ENCODE peak calls at places on chromosomes 13 and 19, in seven cellular contexts. V, Y, R, O, M, D and P are unnamed samples.

GRCh38 chr19:1601613-1602064 is 3.6 kb downstream of the UQCR11 start:
- DNase-seq in V (no peak), Y (no peak), R (no peak), O (no peak), M (no peak), D (no peak), P (no peak)

GRCh38 chr19:49071860-49072547 is 495 bp downstream of the KCNA7 start:
- DNase-seq in V (no peak), Y (peak), R (no peak), O (no peak), M (no peak), D (no peak), P (no peak)

GRCh38 chr19:51366999-51367564 is 894 bp upstream of the ETFB start:
- DNase-seq in V (no peak), Y (no peak), R (peak), O (no peak), M (no peak), D (no peak), P (no peak)

GRCh38 chr19:41479757-41480191 is 36.8 kb downstream of the ERICH4 start:
- DNase-seq in V (no peak), Y (no peak), R (no peak), O (no peak), M (no peak), D (no peak), P (no peak)

GRCh38 chr19:35740108-35740422 is 2.2 kb downstream of the IGFLR1 start:
- DNase-seq in V (no peak), Y (no peak), R (no peak), O (no peak), M (no peak), D (no peak), P (no peak)

GRCh38 chr13:114142640-114143490 is 10.4 kb upstream of the RASA3 start:
- DNase-seq in V (no peak), Y (no peak), R (peak), O (peak), M (no peak), D (no peak), P (no peak)

GRCh38 chr19:23799321-23799720 is 40.6 kb upstream of the ZNF681 start:
- DNase-seq in V (no peak), Y (no peak), R (peak), O (no peak), M (no peak), D (no peak), P (no peak)

GRCh38 chr19:39918183-39918651 is 16.2 kb downstream of the FCGBP start:
- DNase-seq in V (no peak), Y (peak), R (no peak), O (no peak), M (no peak), D (no peak), P (no peak)

GRCh38 chr19:23943411-23943810 is 28.7 kb downstream of the ZNF726 start:
- DNase-seq in V (no peak), Y (no peak), R (no peak), O (no peak), M (no peak), D (no peak), P (no peak)